ENCODE peak calls at places on chromosomes 2 and 18, in nine cellular contexts. F, S, J, D, O, Q, T, E and H are unnamed samples.

GRCh38 chr2:234425923-234426603 is 70.8 kb downstream of the ARL4C start:
- DNase-seq in F (no peak), T (no peak), J (peak; percentile 48), E (peak; percentile 77), S (no peak), D (no peak), Q (no peak), O (no peak), H (peak; percentile 94)

GRCh38 chr2:235692076-235692475 is 198.2 kb downstream of the AGAP1 start:
- DNase-seq in E (no peak), F (no peak), D (no peak), S (no peak), O (no peak), J (no peak), Q (no peak), T (no peak), H (peak; percentile 55)

GRCh38 chr2:73985318-73986084 is 791 bp downstream of the TET3 start:
- DNase-seq in E (peak; percentile 40), F (no peak), J (peak; percentile 34), T (peak; percentile 54), D (no peak), O (no peak), Q (peak; percentile 89), S (peak; percentile 31), H (peak; percentile 91)

GRCh38 chr2:133642831-133643230 is 74.6 kb upstream of the NCKAP5 start:
- DNase-seq in E (no peak), T (no peak), O (no peak), S (no peak), F (no peak), Q (no peak), D (no peak), J (no peak), H (no peak)

GRCh38 chr2:223654384-223654915 is 52.3 kb upstream of the SCG2 start:
- DNase-seq in Q (no peak), O (no peak), T (no peak), D (no peak), F (no peak), E (no peak), S (no peak), J (no peak), H (no peak)

GRCh38 chr18:42509702-42510424 is 554.8 kb downstream of the PIK3C3 start:
- DNase-seq in D (no peak), S (no peak), O (no peak), E (no peak), J (no peak), T (no peak), Q (no peak), F (no peak), H (no peak)

GRCh38 chr2:168968342-168968741 is 62.8 kb downstream of the ABCB11 start:
- DNase-seq in Q (no peak), J (no peak), E (no peak), D (no peak), F (no peak), S (no peak), O (no peak), T (no peak), H (no peak)

GRCh38 chr2:10435427-10436204 is 12.5 kb downstream of the ODC1 start:
- DNase-seq in S (no peak), E (no peak), J (no peak), D (no peak), Q (peak; percentile 68), O (no peak), T (no peak), F (no peak), H (peak; percentile 82)

GRCh38 chr2:84905181-84906107 is at the start of gene TMSB10:
- DNase-seq in D (peak; percentile 88), J (peak; percentile 89), S (peak; percentile 73), T (peak; percentile 82), E (peak; percentile 93), Q (peak; percentile 98), O (no peak), F (peak; percentile 89), H (peak; percentile 97)

GRCh38 chr2:239245872-239246701 is 154.7 kb downstream of the HDAC4 start:
- DNase-seq in O (no peak), Q (no peak), J (peak; percentile 66), E (peak; percentile 72), T (no peak), F (peak; percentile 52), D (no peak), S (no peak), H (peak; percentile 74)

GRCh38 chr2:60980031-60980815 is 37.3 kb upstream of the PEX13 start:
- DNase-seq in J (no peak), Q (no peak), E (no peak), D (no peak), O (no peak), T (no peak), F (no peak), S (no peak), H (no peak)

GRCh38 chr2:136932700-136933099 is 167.4 kb downstream of the THSD7B start:
- DNase-seq in F (no peak), Q (no peak), T (no peak), J (no peak), E (no peak), O (no peak), S (peak; percentile 30), D (peak; percentile 5), H (no peak)

GRCh38 chr18:59009846-59010245 is 129.8 kb upstream of the SEC11C start:
- DNase-seq in J (no peak), F (no peak), E (no peak), D (no peak), T (no peak), Q (no peak), S (no peak), O (no peak), H (no peak)

GRCh38 chr2:143730155-143730949 is 601.1 kb downstream of the ARHGAP15 start:
- DNase-seq in F (no peak), D (no peak), E (no peak), S (no peak), Q (no peak), J (no peak), T (no peak), O (no peak), H (no peak)

GRCh38 chr2:37768491-37768925 is 97.1 kb upstream of the CDC42EP3 start:
- DNase-seq in D (no peak), E (no peak), F (no peak), J (peak; percentile 29), T (no peak), O (no peak), S (peak; percentile 25), Q (no peak), H (no peak)

GRCh38 chr18:36693931-36694661 is 134.7 kb downstream of the TPGS2 start:
- DNase-seq in E (no peak), Q (no peak), S (peak; percentile 38), T (no peak), F (no peak), D (no peak), J (no peak), O (no peak), H (no peak)

GRCh38 chr2:70142590-70143313 is 48.1 kb downstream of the C2orf42 start:
- DNase-seq in O (peak; percentile 98), E (peak; percentile 100), F (peak; percentile 100), S (peak; percentile 99), D (peak; percentile 100), J (peak; percentile 100), Q (peak; percentile 100), T (peak; percentile 83), H (peak; percentile 100)
- TF ChIP-seq POLR2A in O (peak; percentile 31), E (peak; percentile 62), F (peak; percentile 89), S (peak; percentile 55), D (no peak), J (no peak), Q (no peak), T (peak; percentile 12), H (peak; percentile 49)

GRCh38 chr2:17196380-17196779 is 321.9 kb downstream of the RAD51AP2 start:
- DNase-seq in T (no peak), D (no peak), E (no peak), J (no peak), F (no peak), O (no peak), S (no peak), Q (no peak), H (no peak)

GRCh38 chr2:17191223-17191622 is 327.0 kb downstream of the RAD51AP2 start:
- DNase-seq in D (no peak), O (no peak), T (no peak), E (no peak), Q (no peak), S (no peak), F (no peak), J (no peak), H (no peak)

GRCh38 chr2:17190527-17190926 is 327.7 kb downstream of the RAD51AP2 start:
- DNase-seq in D (no peak), T (no peak), E (no peak), S (no peak), J (no peak), Q (no peak), F (no peak), O (no peak), H (no peak)

GRCh38 chr2:17194083-17194482 is 324.2 kb downstream of the RAD51AP2 start:
- DNase-seq in E (no peak), T (no peak), J (no peak), F (no peak), Q (no peak), O (no peak), S (no peak), D (no peak), H (no peak)

GRCh38 chr2:17195016-17195415 is 323.2 kb downstream of the RAD51AP2 start:
- DNase-seq in J (no peak), F (no peak), S (no peak), O (no peak), D (no peak), Q (no peak), E (no peak), T (no peak), H (no peak)
- TF ChIP-seq POLR2AphosphoS5 in J (no peak), F (no peak), S (no peak), O (no peak), D (no peak), Q (no peak), E (no peak), T (no peak), H (no peak)

DNA sequence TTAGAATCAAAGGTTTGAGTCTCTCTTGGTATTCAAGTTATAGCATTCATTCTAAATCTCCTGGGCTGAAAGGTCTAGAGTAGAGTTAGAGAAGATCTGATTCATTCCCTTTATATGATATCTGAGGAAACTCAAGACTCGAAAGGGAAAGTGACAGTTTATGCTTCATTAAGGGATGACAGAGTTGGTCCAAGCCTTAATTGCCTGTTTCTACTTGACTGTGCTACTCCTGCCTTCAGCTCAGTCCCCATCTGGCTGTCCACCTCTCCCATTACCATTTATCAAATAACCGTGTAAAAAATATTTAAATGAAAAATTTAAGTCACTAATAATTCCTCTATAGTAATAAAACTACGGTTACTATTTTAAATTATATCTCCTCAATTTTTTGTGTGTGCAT is 537.1 kb upstream of the MEX3C start:
- DNase-seq in Q (no peak), S (no peak), T (no peak), F (no peak), J (no peak), E (no peak), O (no peak), D (no peak), H (no peak)
- TF ChIP-seq POLR2A in Q (no peak), S (no peak), T (no peak), F (no peak), J (no peak), E (no peak), O (no peak), D (no peak), H (no peak)

DNA sequence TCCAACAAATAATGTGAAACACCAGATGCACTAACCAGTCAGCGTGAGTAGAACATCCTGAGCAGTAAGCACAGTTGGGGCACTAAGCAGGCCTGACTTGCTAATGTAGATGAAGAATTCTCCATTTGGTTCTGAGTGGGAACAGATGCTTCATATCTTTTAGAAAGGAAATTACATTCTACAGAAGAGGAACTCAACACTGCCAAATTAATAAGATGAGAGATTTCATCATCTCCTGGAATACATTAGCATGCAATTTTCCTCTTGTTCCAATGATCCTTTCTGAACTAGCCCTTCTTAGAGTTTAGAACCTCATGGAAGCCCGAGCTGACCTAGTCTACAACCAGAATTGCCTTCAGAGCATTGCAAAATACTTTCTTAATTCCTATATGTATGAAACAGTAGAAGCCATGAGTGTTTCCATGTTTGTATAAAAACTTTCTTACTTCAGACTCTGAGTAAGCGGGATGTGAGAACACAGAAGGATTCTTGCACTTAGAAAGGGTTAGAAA is 34.8 kb downstream of the COL5A2 start:
- DNase-seq in D (no peak), E (no peak), O (no peak), T (no peak), S (no peak), F (no peak), Q (no peak), J (no peak), H (no peak)
- TF ChIP-seq POLR2AphosphoS5 in D (no peak), E (no peak), O (no peak), T (no peak), S (no peak), F (no peak), Q (no peak), J (no peak), H (no peak)